ENCODE peak calls at places on chromosomes 13 and 19, in seven cellular contexts. T, Z, K, B, Q, H and N are unnamed samples.

GRCh38 chr13:24215732-24216131 is 55.2 kb downstream of the SPATA13 start:
- DNase-seq in T (no peak), Z (no peak), K (no peak), B (no peak), Q (no peak), H (no peak), N (no peak)

GRCh38 chr13:39451860-39452301 is 151.1 kb downstream of the LHFPL6 start:
- DNase-seq in T (no peak), Z (no peak), K (no peak), B (no peak), Q (no peak), H (no peak), N (peak)

GRCh38 chr13:53921473-53921872 is 892.9 kb downstream of the OLFM4 start:
- DNase-seq in T (no peak), Z (no peak), K (no peak), B (no peak), Q (no peak), H (no peak), N (no peak)

GRCh38 chr13:31045621-31046081 is 113.2 kb downstream of the TEX26 start:
- DNase-seq in T (no peak), Z (peak), K (no peak), B (no peak), Q (peak), H (peak), N (peak)

GRCh38 chr19:2587001-2587719 is 111.2 kb downstream of the GADD45B start:
- DNase-seq in T (peak), Z (no peak), K (no peak), B (no peak), Q (no peak), H (no peak), N (peak)

GRCh38 chr13:105048685-105049084 is 1486.8 kb downstream of the EFNB2 start:
- DNase-seq in T (no peak), Z (no peak), K (no peak), B (no peak), Q (no peak), H (no peak), N (no peak)

GRCh38 chr13:30441304-30441703 is 19.0 kb downstream of the UBE2L5 start:
- DNase-seq in T (no peak), Z (no peak), K (no peak), B (no peak), Q (no peak), H (no peak), N (no peak)

GRCh38 chr19:16470911-16471811 is 609 bp downstream of the EPS15L1 start:
- DNase-seq in T (no peak), Z (no peak), K (no peak), B (peak), Q (no peak), H (no peak), N (peak)

GRCh38 chr13:38763446-38764381 is 76.8 kb downstream of the FREM2 start:
- DNase-seq in T (peak), Z (peak), K (peak), B (no peak), Q (no peak), H (no peak), N (peak)

GRCh38 chr13:42855416-42855815 is 74.0 kb downstream of the FAM216B start:
- DNase-seq in T (no peak), Z (no peak), K (no peak), B (no peak), Q (no peak), H (no peak), N (no peak)

GRCh38 chr19:52992109-52993004 is 21.4 kb upstream of the ERVV-1 start:
- DNase-seq in T (peak), Z (no peak), K (peak), B (peak), Q (no peak), H (peak), N (no peak)

GRCh38 chr13:103101500-103101899 is 35.3 kb upstream of the SLC10A2 start:
- DNase-seq in T (no peak), Z (no peak), K (peak), B (no peak), Q (no peak), H (no peak), N (no peak)

GRCh38 chr19:23283925-23284324 is 33.7 kb upstream of the ZNF724 start:
- DNase-seq in T (peak), Z (peak), K (peak), B (peak), Q (peak), H (peak), N (peak)

GRCh38 chr13:24124789-24125476 is 35.6 kb upstream of the SPATA13 start:
- DNase-seq in T (no peak), Z (no peak), K (no peak), B (no peak), Q (no peak), H (no peak), N (peak)

DNA sequence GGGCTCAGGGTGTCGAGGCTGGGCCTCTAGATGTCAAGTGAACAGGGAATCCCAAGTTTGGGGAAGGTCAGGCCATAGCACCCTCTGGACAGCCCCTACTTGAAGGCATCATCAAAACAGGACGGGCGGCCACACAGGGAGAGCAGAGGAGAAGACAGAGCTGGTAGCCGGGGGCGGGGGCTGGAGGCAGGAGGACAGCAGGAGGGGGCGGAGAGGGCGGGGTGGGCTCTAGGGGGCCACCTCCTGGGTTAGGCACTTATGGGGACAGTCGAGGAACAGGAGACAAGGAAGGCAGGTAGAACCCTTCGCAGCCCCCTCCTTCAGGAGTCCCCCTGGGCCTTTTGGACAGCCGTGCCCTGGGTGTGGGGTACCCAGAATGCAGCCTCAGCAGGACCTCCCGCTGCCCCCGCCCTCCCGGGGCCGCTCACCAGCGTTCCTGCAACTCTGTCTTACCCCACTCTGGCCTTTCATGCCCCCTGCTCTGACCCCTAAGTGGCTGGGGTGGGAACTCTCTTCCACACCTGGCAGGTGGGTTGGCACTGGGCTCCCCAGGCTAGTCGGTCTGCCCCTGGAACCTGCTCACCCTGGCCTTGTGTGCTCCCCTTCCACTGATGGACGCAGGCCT is 5.8 kb downstream of the SSBP4 start:
- DNase-seq in T (no peak), Z (no peak), K (no peak), B (no peak), Q (no peak), H (no peak), N (no peak)
- TF ChIP-seq MAX in T (no peak), Z (no peak), K (no peak), B (no peak), Q (no peak), H (no peak), N (no peak)

GRCh38 chr13:51845574-51846318 is 769 bp upstream of the TMEM272 start:
- DNase-seq in T (no peak), Z (no peak), K (no peak), B (no peak), Q (no peak), H (no peak), N (no peak)

GRCh38 chr13:51844862-51845573 is at the start of gene TMEM272:
- DNase-seq in T (peak), Z (peak), K (peak), B (peak), Q (peak), H (peak), N (peak)

GRCh38 chr13:51848674-51849073 is 3.7 kb upstream of the TMEM272 start:
- DNase-seq in T (no peak), Z (no peak), K (no peak), B (no peak), Q (no peak), H (no peak), N (no peak)

GRCh38 chr13:51846756-51847155 is 1.8 kb upstream of the TMEM272 start:
- DNase-seq in T (no peak), Z (no peak), K (no peak), B (no peak), Q (no peak), H (no peak), N (no peak)

DNA sequence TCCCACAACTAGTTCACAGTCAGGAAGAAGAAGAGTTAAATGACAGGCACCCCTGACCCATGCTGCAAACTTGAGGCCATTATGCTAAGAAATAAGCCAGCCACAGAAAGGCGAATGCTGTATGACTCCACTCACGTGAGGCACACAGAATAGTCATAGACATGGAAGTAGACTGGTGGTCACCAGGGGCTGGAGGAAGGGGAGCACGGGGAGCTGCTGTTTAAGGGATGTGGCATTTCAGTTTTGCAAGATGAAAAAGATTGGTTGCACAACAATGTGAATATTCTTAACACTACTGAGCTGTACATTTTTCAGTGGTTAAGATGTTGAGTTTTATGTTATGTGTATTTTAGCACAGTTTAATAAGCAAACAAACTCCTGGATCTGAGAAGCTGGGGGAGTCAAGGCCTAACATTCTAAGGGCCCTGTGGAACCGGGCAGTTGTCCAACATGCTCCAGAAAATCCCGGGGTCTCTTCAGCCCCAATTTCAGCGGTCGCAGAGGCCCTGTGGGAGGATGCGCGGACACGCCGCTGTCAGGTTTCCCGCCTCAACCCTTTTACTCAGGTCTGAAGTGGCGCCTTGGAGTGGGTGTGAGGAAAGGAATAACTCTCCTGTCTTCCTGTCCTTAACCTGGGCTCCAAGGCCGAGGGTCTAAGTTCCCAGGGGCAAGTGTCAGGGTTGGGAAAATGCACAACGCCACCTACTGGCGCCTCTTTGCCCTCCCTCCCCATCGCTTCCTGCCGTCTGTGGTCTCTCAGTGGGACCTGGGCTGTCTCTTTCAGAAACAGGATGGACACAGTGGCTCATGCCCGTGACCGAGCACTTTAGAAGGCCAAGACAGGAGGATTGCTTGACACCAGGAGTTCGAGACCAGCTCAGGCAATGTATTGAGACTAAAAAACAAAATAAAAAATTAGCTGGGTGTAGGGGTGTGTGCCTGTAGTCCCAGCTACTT is 4.4 kb upstream of the TMEM272 start:
- DNase-seq in T (peak), Z (peak), K (peak), B (peak), Q (peak), H (peak), N (peak)
- TF ChIP-seq MAX in T (peak), Z (no peak), K (no peak), B (peak), Q (no peak), H (no peak), N (peak)

GRCh38 chr19:1154731-1155351 is 19.2 kb downstream of the SBNO2 start:
- DNase-seq in T (no peak), Z (peak), K (peak), B (no peak), Q (no peak), H (no peak), N (peak)
- TF ChIP-seq MAX in T (no peak), Z (no peak), K (no peak), B (no peak), Q (no peak), H (no peak), N (peak)

GRCh38 chr13:112143753-112144615 is 77.0 kb downstream of the SOX1 start:
- DNase-seq in T (no peak), Z (no peak), K (no peak), B (no peak), Q (no peak), H (no peak), N (no peak)
- TF ChIP-seq MAX in T (no peak), Z (no peak), K (no peak), B (no peak), Q (no peak), H (no peak), N (no peak)

DNA sequence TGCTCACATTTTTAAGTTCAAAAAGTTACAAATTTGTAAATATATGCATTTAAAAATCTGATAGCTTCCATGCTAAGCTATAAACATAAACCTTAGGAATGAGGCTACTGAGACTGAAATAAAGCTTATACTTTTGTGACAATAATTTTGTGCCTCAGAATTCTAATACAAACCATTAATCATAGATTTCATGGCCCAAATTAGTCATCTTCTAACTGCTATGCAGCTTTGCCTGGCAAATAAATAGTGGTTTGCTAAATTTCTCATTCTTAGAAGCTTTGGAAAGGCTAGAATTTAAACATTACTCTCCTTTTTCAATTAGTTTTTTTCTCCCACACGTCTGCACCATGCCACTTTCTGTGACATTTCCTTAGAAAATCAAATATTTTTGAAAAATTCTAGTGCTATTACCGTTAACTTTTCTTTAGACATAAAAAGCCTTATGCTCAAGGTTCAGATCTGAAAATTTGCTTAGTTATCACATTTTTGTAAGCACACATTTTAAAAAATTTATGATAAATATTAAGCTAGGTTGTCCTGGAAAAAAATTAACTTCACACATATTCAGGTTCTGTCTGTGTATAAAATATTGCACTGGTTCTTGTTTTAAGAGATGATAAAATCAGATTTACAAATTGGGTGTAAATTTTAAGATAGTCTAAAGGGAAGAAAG is 46.9 kb downstream of the FNDC3A start:
- DNase-seq in T (no peak), Z (no peak), K (no peak), B (no peak), Q (no peak), H (no peak), N (no peak)
- TF ChIP-seq MAX in T (no peak), Z (no peak), K (no peak), B (no peak), Q (no peak), H (no peak), N (no peak)